ENCODE peak calls at places on chromosomes 1 and 21, in five cellular contexts. P is GM23338, L is fibroblast of lung, Z is fibroblast of mammary gland, K is psoas muscle. Q is an unnamed sample.

GRCh38 chr1:117180571-117180970 is 30.2 kb downstream of the VTCN1 start:
- DNase-seq in P (no peak), L (no peak), Z (no peak), K (no peak), Q (no peak)

GRCh38 chr1:152946248-152946647 is 758 bp upstream of the SPRR5 start:
- DNase-seq in P (no peak), L (no peak), Z (no peak), K (no peak), Q (no peak)

GRCh38 chr1:206963119-206963712 is 7.0 kb downstream of the FCAMR start:
- DNase-seq in P (no peak), L (peak), Z (peak), K (no peak), Q (peak)

GRCh38 chr1:62882161-62882560 is 98.2 kb downstream of the ATG4C start:
- DNase-seq in P (no peak), L (no peak), Z (no peak), K (no peak), Q (no peak)

GRCh38 chr1:110186558-110186957 is 23.6 kb upstream of the KCNC4 start:
- DNase-seq in P (no peak), L (no peak), Z (no peak), K (no peak), Q (no peak)

GRCh38 chr21:17467392-17467791 is 45.5 kb upstream of the CXADR start:
- DNase-seq in P (peak), L (no peak), Z (no peak), K (no peak), Q (no peak)

GRCh38 chr21:17690078-17690494 is 77.4 kb upstream of the BTG3 start:
- DNase-seq in P (no peak), L (no peak), Z (no peak), K (no peak), Q (no peak)

GRCh38 chr1:101314244-101314643 is 77.4 kb downstream of the S1PR1 start:
- DNase-seq in P (no peak), L (peak), Z (peak), K (no peak), Q (peak)

GRCh38 chr1:230581446-230582079 is 60.7 kb upstream of the COG2 start:
- DNase-seq in P (peak), L (no peak), Z (no peak), K (no peak), Q (no peak)

GRCh38 chr1:229620876-229621275 is 5.0 kb downstream of the TAF5L start:
- DNase-seq in P (no peak), L (peak), Z (peak), K (no peak), Q (peak)

GRCh38 chr1:191993549-191993948 is 164.7 kb upstream of the RGS18 start:
- DNase-seq in P (peak), L (no peak), Z (peak), K (no peak), Q (no peak)

GRCh38 chr1:184260382-184260781 is 126.4 kb upstream of the C1orf21 start:
- DNase-seq in P (no peak), L (peak), Z (peak), K (no peak), Q (peak)

GRCh38 chr1:112423207-112423606 is 27.2 kb downstream of the CTTNBP2NL start:
- DNase-seq in P (no peak), L (no peak), Z (no peak), K (no peak), Q (no peak)

GRCh38 chr1:28259935-28260802 is 851 bp downstream of the SESN2 start:
- DNase-seq in P (peak), L (peak), Z (peak), K (peak), Q (peak)

GRCh38 chr1:92808353-92808752 is 23.4 kb upstream of the EVI5 start:
- DNase-seq in P (no peak), L (peak), Z (peak), K (no peak), Q (no peak)

GRCh38 chr1:228943436-228943835 is 208.2 kb downstream of the RHOU start:
- DNase-seq in P (no peak), L (no peak), Z (no peak), K (no peak), Q (no peak)

GRCh38 chr1:26993237-26994019 is at the start of gene TRNP1:
- DNase-seq in P (peak), L (peak), Z (peak), K (peak), Q (peak)

GRCh38 chr21:43367859-43368258 is 59.1 kb downstream of the SIK1 start:
- DNase-seq in P (no peak), L (no peak), Z (no peak), K (no peak), Q (no peak)

GRCh38 chr21:43369124-43369523 is 57.8 kb downstream of the SIK1 start:
- DNase-seq in P (no peak), L (peak), Z (peak), K (peak), Q (peak)

GRCh38 chr21:43369596-43370090 is 57.3 kb downstream of the SIK1 start:
- DNase-seq in P (no peak), L (no peak), Z (no peak), K (no peak), Q (no peak)

GRCh38 chr21:43367296-43367695 is 59.6 kb downstream of the SIK1 start:
- DNase-seq in P (no peak), L (no peak), Z (no peak), K (no peak), Q (no peak)

DNA sequence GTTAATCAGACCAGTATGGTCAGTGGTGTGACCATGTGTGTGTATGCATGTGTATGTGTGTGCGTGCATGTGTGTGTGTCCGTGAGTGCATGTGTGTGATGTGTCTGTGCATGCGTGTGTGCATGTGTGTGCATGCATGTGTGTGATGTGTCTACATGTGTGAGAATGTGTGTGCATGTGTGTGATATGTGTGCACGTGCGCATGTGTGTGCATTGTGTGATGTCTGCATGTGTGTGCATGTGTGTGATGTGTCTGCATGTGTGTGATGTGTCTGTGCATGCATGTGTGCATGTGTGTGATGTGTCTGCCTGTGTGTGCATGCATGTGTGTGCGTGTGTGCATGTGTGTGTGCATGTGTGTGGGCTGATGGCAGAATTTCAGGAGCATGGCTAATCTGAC is 58.2 kb downstream of the SIK1 start:
- DNase-seq in P (no peak), L (no peak), Z (no peak), K (no peak), Q (no peak)
- H3K4me3 ChIP-seq in P (no peak), L (no peak), Z (no peak), K (no peak), Q (no peak)

GRCh38 chr1:203463469-203464062 is 12.0 kb upstream of the PRELP start:
- DNase-seq in P (peak), L (peak), Z (peak), K (no peak), Q (peak)
- TF ChIP-seq CTCF in P (peak), L (peak), Z (peak), K (no peak), Q (peak)

GRCh38 chr1:66929289-66929688 is 4.5 kb downstream of the MIER1 start:
- DNase-seq in P (no peak), L (no peak), Z (no peak), K (no peak), Q (no peak)
- H3K4me3 ChIP-seq in P (peak), L (peak), Z (peak), K (peak), Q (peak)

GRCh38 chr1:11052839-11053757 is 6.1 kb upstream of the MASP2 start:
- DNase-seq in P (peak), L (no peak), Z (peak), K (no peak), Q (no peak)
- TF ChIP-seq CTCF in P (peak), L (no peak), Z (no peak), K (no peak), Q (no peak)

DNA sequence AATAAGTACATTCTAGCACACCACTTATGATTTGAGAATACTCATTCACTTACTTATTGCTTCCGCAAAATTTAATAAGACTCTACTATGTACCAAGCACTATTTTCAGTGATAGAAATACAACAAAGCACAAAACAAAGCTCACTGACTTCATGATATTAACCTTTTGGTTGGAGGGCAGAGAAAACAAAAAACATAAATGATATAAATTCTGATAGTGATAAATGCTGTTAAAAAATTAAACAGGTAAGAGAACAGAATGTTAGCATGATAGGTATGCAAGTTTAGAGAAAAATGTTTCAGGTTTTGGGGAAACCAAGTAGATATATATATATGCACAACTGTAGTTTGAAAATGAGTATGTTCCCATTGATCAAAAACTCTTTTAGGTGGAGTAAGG is 1.2 kb downstream of the LRRC40 start:
- DNase-seq in P (no peak), L (no peak), Z (no peak), K (no peak), Q (no peak)
- H3K4me3 ChIP-seq in P (peak), L (peak), Z (peak), K (peak), Q (no peak)